ENCODE peak calls at places on chromosomes 6 and 20, in five cellular contexts. I is psoas muscle, D is body of pancreas, R is breast epithelium, L is right lobe of liver. Q is an unnamed sample. For H3K36me3, H3K4me1 and H3K27me3, the result is how much of the 10 kb centered on the place peaks cover.

GRCh38 chr20:38723069-38723981 is 961 bp upstream of the SLC32A1 start:
- DNase-seq in I (no peak), D (no peak), R (no peak), L (no peak), Q (no peak)

GRCh38 chr6:130366011-130366963 is at the start of gene TMEM200A:
- DNase-seq in I (peak), D (peak), R (peak), L (peak), Q (peak)

GRCh38 chr6:15619330-15619729 is 43.5 kb downstream of the DTNBP1 start:
- DNase-seq in I (no peak), D (no peak), R (no peak), L (no peak), Q (no peak)

GRCh38 chr6:39567091-39567490 is 158.1 kb downstream of the KIF6 start:
- DNase-seq in I (no peak), D (no peak), R (no peak), L (no peak), Q (no peak)

GRCh38 chr6:169216830-169217229 is 36.8 kb downstream of the THBS2 start:
- DNase-seq in I (no peak), D (no peak), R (no peak), L (no peak), Q (no peak)

GRCh38 chr20:24432057-24432456 is 37.4 kb upstream of the SYNDIG1 start:
- DNase-seq in I (no peak), D (no peak), R (no peak), L (no peak), Q (no peak)

GRCh38 chr6:20542927-20543602 is 8.8 kb downstream of the CDKAL1 start:
- DNase-seq in I (no peak), D (no peak), R (no peak), L (no peak), Q (peak)

GRCh38 chr6:39059496-39060310 is 11.1 kb downstream of the GLP1R start:
- DNase-seq in I (no peak), D (no peak), R (no peak), L (no peak), Q (no peak)

GRCh38 chr6:126696921-126697693 is 357.2 kb downstream of the CENPW start:
- DNase-seq in I (no peak), D (no peak), R (no peak), L (peak), Q (no peak)

GRCh38 chr6:140475086-140475485 is 1100.6 kb upstream of the CITED2 start:
- DNase-seq in I (no peak), D (no peak), R (peak), L (no peak), Q (no peak)

GRCh38 chr6:31559958-31560696 is 12.0 kb upstream of the LTA start:
- DNase-seq in I (peak), D (no peak), R (no peak), L (peak), Q (peak)

GRCh38 chr20:46056027-46056833 is 27.2 kb downstream of the SLC12A5 start:
- DNase-seq in I (no peak), D (no peak), R (no peak), L (no peak), Q (no peak)

GRCh38 chr6:134691180-134691579 is 258.7 kb downstream of the ALDH8A1 start:
- DNase-seq in I (no peak), D (no peak), R (no peak), L (no peak), Q (no peak)

GRCh38 chr6:117629119-117629518 is 26.8 kb upstream of the GOPC start:
- DNase-seq in I (no peak), D (no peak), R (no peak), L (no peak), Q (no peak)

GRCh38 chr6:158972241-158973233 is 27.5 kb downstream of the RSPH3 start:
- DNase-seq in I (no peak), D (no peak), R (no peak), L (no peak), Q (peak)

GRCh38 chr6:147135211-147135672 is 69.0 kb upstream of the STXBP5 start:
- DNase-seq in I (peak), D (no peak), R (no peak), L (no peak), Q (no peak)

GRCh38 chr20:48339147-48339985 is 488.4 kb downstream of the PREX1 start:
- DNase-seq in I (no peak), D (no peak), R (no peak), L (no peak), Q (no peak)

GRCh38 chr6:44470106-44470446 is 82.6 kb downstream of the CDC5L start:
- DNase-seq in I (no peak), D (peak), R (no peak), L (no peak), Q (no peak)

GRCh38 chr6:829646-830045 is 136.7 kb upstream of the EXOC2 start:
- DNase-seq in I (no peak), D (no peak), R (no peak), L (no peak), Q (peak)

GRCh38 chr6:7242835-7243187 is 70.2 kb downstream of the SSR1 start:
- DNase-seq in I (no peak), D (no peak), R (no peak), L (peak), Q (no peak)

GRCh38 chr6:96948631-96949030 is 24.1 kb downstream of the KLHL32 start:
- DNase-seq in I (no peak), D (no peak), R (no peak), L (no peak), Q (no peak)

GRCh38 chr20:60062431-60063336 is 104.5 kb downstream of the CDH26 start:
- DNase-seq in I (no peak), D (no peak), R (peak), L (no peak), Q (peak)

GRCh38 chr20:62743777-62744317 is 35.2 kb downstream of the NTSR1 start:
- DNase-seq in I (no peak), D (no peak), R (no peak), L (peak), Q (no peak)

GRCh38 chr6:48176909-48177308 is 65.9 kb upstream of the PTCHD4 start:
- DNase-seq in I (no peak), D (no peak), R (no peak), L (no peak), Q (no peak)

GRCh38 chr6:124859366-124859765 is 102.9 kb upstream of the RNF217 start:
- DNase-seq in I (no peak), D (no peak), R (no peak), L (no peak), Q (no peak)

GRCh38 chr6:166045173-166045957 is 122.3 kb downstream of the TBXT start:
- DNase-seq in I (no peak), D (no peak), R (no peak), L (no peak), Q (no peak)

GRCh38 chr6:113540491-113540890 is 316.7 kb upstream of the MARCKS start:
- DNase-seq in I (no peak), D (no peak), R (no peak), L (no peak), Q (no peak)

GRCh38 chr6:41288025-41288777 is 1.7 kb upstream of the TREM1 start:
- DNase-seq in I (no peak), D (no peak), R (no peak), L (no peak), Q (no peak)

GRCh38 chr6:33314943-33315752 is 1.3 kb upstream of the TAPBP start:
- DNase-seq in I (peak), D (peak), R (peak), L (peak), Q (no peak)

GRCh38 chr20:62066339-62066982 is 780 bp upstream of the TAF4 start:
- DNase-seq in I (peak), D (peak), R (peak), L (peak), Q (no peak)

GRCh38 chr20:59028812-59029211 is 3.3 kb downstream of the ATP5F1E start:
- DNase-seq in I (no peak), D (no peak), R (no peak), L (no peak), Q (no peak)
- H3K36me3 ChIP-seq in I (half or more), D (under half), R (under half), L (under half), Q (half or more)

GRCh38 chr6:90072961-90073464 is 178.7 kb downstream of the GJA10 start:
- DNase-seq in I (no peak), D (no peak), R (no peak), L (no peak), Q (no peak)
- H3K4me1 ChIP-seq in I (under half), D (under half), R (under half), L (under half), Q (half or more)

DNA sequence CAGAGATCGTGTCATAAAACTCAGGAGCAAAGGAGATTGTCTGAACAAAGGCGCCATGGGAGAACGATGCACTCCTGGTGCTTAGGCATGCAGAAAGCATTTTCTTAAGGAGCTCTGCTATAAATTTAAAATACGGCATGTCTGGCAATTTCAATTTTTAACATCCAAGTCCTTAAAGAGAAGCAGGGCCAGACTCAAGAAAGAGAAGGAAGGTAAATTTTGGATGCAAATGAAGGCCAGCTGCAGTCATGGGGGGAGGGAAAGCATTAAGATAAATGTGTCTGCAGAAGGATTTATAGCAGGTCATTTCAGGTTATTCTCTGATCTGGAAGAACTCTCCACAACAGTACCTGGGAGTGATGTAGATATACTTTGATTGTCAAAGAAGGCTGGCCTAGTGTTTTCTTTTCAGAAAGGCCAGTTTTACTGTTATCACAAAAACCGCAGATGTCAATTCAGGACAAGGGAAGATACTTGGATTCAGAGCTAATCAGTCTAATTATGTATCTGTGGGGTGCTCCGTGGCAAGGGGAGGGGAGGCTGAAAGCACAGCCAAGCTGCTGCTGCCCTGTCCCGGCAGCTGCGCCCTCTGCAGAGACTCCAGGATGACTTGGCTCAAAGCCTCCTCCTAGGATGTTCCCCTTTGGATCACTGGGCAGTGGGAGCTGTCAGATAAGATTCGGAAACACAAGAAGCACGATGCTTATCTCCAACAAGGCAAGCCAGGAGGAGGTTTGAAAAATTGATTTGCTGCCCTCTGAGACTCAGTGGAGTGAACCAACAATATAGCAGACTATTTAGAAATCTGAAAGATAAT is 776.7 kb downstream of the C6orf118 start:
- DNase-seq in I (no peak), D (no peak), R (no peak), L (no peak), Q (no peak)
- H3K27me3 ChIP-seq in I (under half), D (under half), R (under half), L (under half), Q (under half)

GRCh38 chr6:43442935-43443334 is 12.4 kb downstream of the DLK2 start:
- DNase-seq in I (no peak), D (no peak), R (no peak), L (no peak), Q (no peak)

GRCh38 chr6:43444036-43444435 is 11.3 kb downstream of the DLK2 start:
- DNase-seq in I (no peak), D (no peak), R (no peak), L (no peak), Q (no peak)

GRCh38 chr6:43447604-43448003 is 7.7 kb downstream of the DLK2 start:
- DNase-seq in I (no peak), D (no peak), R (no peak), L (no peak), Q (no peak)

GRCh38 chr6:43445576-43445975 is 9.8 kb downstream of the DLK2 start:
- DNase-seq in I (no peak), D (no peak), R (no peak), L (no peak), Q (no peak)

DNA sequence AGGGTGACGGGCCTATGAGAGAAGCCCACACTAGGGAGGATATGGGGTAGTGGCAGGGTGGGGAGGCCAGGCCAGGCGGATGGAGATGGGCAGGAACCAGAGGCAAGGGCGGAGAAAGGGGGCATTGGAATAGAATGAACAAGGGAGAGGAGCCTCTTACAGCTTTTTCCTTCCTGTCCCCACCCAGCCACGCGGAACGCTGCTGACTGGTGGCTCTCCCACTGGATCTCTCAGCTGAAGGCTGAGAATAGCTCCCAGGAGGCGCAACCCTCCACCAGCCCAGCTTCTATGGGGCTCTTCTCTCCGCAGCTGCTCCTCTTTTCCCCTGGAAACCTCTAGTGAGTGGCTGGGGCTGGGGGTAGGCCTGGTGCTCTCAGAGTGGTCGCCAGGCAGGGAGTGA is 10.7 kb downstream of the DLK2 start:
- DNase-seq in I (no peak), D (no peak), R (no peak), L (no peak), Q (no peak)
- H3K36me3 ChIP-seq in I (half or more), D (under half), R (under half), L (under half), Q (under half)

DNA sequence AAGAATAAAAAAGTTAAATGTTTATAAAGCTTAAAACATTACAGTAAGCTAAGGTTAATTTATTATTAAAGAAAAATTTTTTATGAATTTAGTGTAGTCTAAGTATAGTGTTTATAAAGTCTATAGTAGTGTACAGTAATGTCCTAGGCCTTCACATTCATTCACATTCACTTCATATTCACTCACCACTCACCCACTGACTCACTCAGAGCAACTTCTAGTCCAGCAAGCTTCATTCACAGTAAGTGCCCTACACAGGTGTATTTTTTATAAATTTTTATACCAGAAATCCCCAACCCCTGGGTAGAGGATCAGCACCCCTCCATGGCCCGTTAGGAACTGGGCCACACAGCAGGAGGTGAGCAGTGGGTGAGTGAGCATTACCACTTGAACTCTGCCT is 24.3 kb upstream of the ADGRF1 start:
- DNase-seq in I (no peak), D (no peak), R (no peak), L (no peak), Q (no peak)
- H3K4me1 ChIP-seq in I (under half), D (under half), R (under half), L (under half), Q (under half)

DNA sequence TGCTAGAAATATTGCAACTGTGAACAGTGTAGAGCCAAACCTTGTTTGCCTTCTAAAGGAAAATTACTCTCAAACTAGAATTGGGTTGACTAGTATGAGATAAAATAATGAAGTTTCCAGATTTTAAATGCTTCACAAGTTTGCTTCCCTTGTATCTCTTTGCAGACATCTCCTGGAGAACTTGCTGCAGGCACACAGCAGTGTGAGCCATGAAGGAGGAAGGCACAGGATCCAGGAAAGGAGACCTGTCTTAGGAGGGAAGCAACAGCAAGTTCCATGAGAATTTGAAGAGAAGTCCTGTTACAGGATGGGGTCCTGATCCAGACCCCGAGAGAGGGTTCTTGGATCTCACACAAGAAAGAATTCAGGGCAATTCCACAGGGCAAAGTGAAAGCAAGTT is 115.9 kb downstream of the BMP7 start:
- DNase-seq in I (no peak), D (no peak), R (no peak), L (no peak), Q (no peak)
- H3K27me3 ChIP-seq in I (under half), D (under half), R (under half), L (under half), Q (under half)

DNA sequence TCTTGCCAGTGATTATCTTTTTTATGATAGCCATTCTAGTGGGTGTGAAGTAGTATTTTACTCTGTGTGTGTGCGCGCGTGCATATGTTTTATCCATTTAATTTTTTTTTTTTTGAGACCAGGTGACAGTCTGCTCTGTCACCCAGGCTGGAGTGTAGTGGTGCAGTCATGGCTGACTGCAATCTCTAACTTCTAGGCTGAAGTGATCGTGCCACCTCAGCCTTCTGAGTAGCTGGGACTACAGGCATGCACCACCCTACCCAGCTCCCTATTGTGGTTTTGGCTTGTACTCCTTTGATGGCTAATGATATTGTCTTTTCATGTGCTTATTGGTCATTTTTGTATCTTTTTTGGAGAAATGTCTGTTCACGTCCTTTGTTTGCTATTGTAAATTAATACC is 33.3 kb downstream of the ITCH start:
- DNase-seq in I (no peak), D (no peak), R (no peak), L (no peak), Q (no peak)
- H3K36me3 ChIP-seq in I (half or more), D (under half), R (under half), L (under half), Q (half or more)

DNA sequence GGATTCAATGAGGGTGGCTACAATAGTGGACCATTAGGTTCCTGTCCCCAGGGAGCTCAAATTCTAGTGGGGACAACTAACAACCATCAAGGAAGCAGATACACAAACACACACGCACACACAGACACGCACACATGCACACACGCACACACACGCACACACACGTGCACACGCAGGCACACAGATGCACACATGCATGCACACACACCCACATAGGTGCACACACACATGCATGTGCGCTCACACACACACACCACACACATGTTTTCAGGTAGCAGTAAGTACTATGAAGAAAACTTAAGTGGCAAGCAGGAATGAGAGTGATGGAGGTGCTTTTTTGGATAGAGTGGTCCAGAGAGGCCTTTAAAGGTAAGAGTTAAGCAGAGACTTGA is 6.6 kb upstream of the NSFL1C start:
- DNase-seq in I (no peak), D (no peak), R (no peak), L (no peak), Q (no peak)
- H3K4me1 ChIP-seq in I (under half), D (under half), R (under half), L (under half), Q (under half)

GRCh38 chr20:10771435-10772140 is 97.8 kb upstream of the JAG1 start:
- DNase-seq in I (no peak), D (no peak), R (no peak), L (no peak), Q (peak)
- H3K27me3 ChIP-seq in I (under half), D (under half), R (under half), L (under half), Q (under half)

GRCh38 chr6:43189905-43190304 is 7.9 kb downstream of the CUL9 start:
- DNase-seq in I (no peak), D (no peak), R (no peak), L (no peak), Q (no peak)

GRCh38 chr6:43186019-43186418 is 4.0 kb downstream of the CUL9 start:
- DNase-seq in I (no peak), D (no peak), R (no peak), L (no peak), Q (no peak)

GRCh38 chr6:43186706-43187105 is 4.7 kb downstream of the CUL9 start:
- DNase-seq in I (no peak), D (no peak), R (no peak), L (no peak), Q (no peak)

GRCh38 chr6:43188426-43188825 is 6.4 kb downstream of the CUL9 start:
- DNase-seq in I (no peak), D (no peak), R (no peak), L (no peak), Q (no peak)

GRCh38 chr6:43187821-43188220 is 5.8 kb downstream of the CUL9 start:
- DNase-seq in I (no peak), D (no peak), R (no peak), L (no peak), Q (no peak)
- H3K36me3 ChIP-seq in I (half or more), D (under half), R (under half), L (under half), Q (half or more)